ENCODE peak calls at places on chromosome 10, in seven cellular contexts. U is kidney tubule cell; D is stimulated activated CD4-positive, alpha-beta T cell treated with anti-CD3 and anti-CD28 coated beads, Interleukin-1b, Interleukin-23, amount 100 ng/mL, for 1 hour; T is T follicular helper cell; V is heart right ventricle; M is RCC 7860; G is frontal cortex. Z is an unnamed sample.

GRCh38 chr10:125214283-125214570 is 53.9 kb upstream of the CTBP2 start:
- DNase-seq in T (no peak), M (no peak), D (no peak), V (no peak), U (no peak), G (no peak), Z (no peak)

GRCh38 chr10:103276941-103277712 is at the start of gene INA:
- DNase-seq in V (no peak), G (peak; percentile 54), D (no peak), M (no peak), U (peak; percentile 72), T (no peak), Z (peak; percentile 78)

GRCh38 chr10:6044651-6045599 is 17.2 kb downstream of the IL2RA start:
- DNase-seq in D (no peak), U (no peak), G (no peak), T (no peak), V (peak; percentile 1), M (no peak), Z (no peak)

GRCh38 chr10:130961506-130962239 is 349.8 kb downstream of the TCERG1L start:
- DNase-seq in U (no peak), V (no peak), G (no peak), T (no peak), M (no peak), D (no peak), Z (no peak)

GRCh38 chr10:33229944-33230267 is 104.6 kb downstream of the NRP1 start:
- DNase-seq in G (no peak), U (no peak), M (no peak), V (no peak), D (no peak), T (no peak), Z (no peak)

GRCh38 chr10:67664936-67665335 is 31.1 kb downstream of the CTNNA3 start:
- DNase-seq in M (no peak), D (no peak), V (no peak), G (no peak), T (no peak), U (no peak), Z (no peak)

GRCh38 chr10:109166935-109167334 is 756.4 kb downstream of the XPNPEP1 start:
- DNase-seq in T (no peak), M (no peak), U (no peak), V (no peak), D (no peak), G (no peak), Z (no peak)

GRCh38 chr10:62554632-62555199 is 180.5 kb downstream of the ZNF365 start:
- DNase-seq in M (peak; percentile 43), U (peak; percentile 55), V (no peak), D (no peak), T (no peak), G (no peak), Z (peak; percentile 52)

GRCh38 chr10:81866753-81867152 is 8.2 kb upstream of the NRG3 start:
- DNase-seq in U (peak; percentile 82), G (no peak), D (no peak), T (no peak), M (no peak), V (peak; percentile 16), Z (no peak)

GRCh38 chr10:66809402-66809801 is 116.4 kb upstream of the LRRTM3 start:
- DNase-seq in G (no peak), T (no peak), U (no peak), D (no peak), M (no peak), V (no peak), Z (no peak)

GRCh38 chr10:103752680-103753248 is 102.6 kb downstream of the SH3PXD2A start:
- DNase-seq in D (no peak), M (peak; percentile 34), V (no peak), U (no peak), T (no peak), G (no peak), Z (no peak)

GRCh38 chr10:81177651-81178244 is 640.0 kb downstream of the SH2D4B start:
- DNase-seq in T (no peak), G (no peak), D (no peak), U (peak; percentile 6), M (no peak), V (no peak), Z (no peak)

GRCh38 chr10:93079663-93080349 is 6.1 kb downstream of the CYP26A1 start:
- DNase-seq in M (no peak), U (no peak), G (no peak), T (no peak), D (no peak), V (no peak), Z (no peak)

GRCh38 chr10:69317175-69318086 is 39.1 kb downstream of the HK1 start:
- DNase-seq in T (no peak), V (no peak), D (no peak), M (no peak), U (no peak), G (no peak), Z (peak; percentile 30)

GRCh38 chr10:79149662-79150443 is 81.1 kb downstream of the ZMIZ1 start:
- DNase-seq in T (no peak), U (peak; percentile 93), V (peak; percentile 86), M (peak; percentile 95), D (no peak), G (no peak), Z (no peak)

GRCh38 chr10:6221971-6222751 is 19.4 kb downstream of the PFKFB3 start:
- DNase-seq in U (peak; percentile 72), D (no peak), G (no peak), T (no peak), V (no peak), M (peak; percentile 87), Z (no peak)

GRCh38 chr10:78966844-78967488 is 101.8 kb upstream of the ZMIZ1 start:
- DNase-seq in U (no peak), D (no peak), G (no peak), V (no peak), T (no peak), M (no peak), Z (no peak)

GRCh38 chr10:47357911-47358310 is 9.7 kb downstream of the RBP3 start:
- DNase-seq in V (no peak), M (no peak), D (no peak), G (no peak), T (no peak), U (no peak), Z (no peak)

GRCh38 chr10:133378251-133379096 is 588 bp upstream of the PAOX start:
- DNase-seq in G (peak; percentile 84), D (no peak), M (no peak), V (peak; percentile 65), T (peak; percentile 41), U (peak; percentile 44), Z (peak; percentile 63)

GRCh38 chr10:36765777-36766176 is 359.6 kb upstream of the ANKRD30A start:
- DNase-seq in T (no peak), G (no peak), V (no peak), M (no peak), U (no peak), D (no peak), Z (no peak)

GRCh38 chr10:34203966-34204630 is 611.0 kb downstream of the PARD3 start:
- DNase-seq in D (no peak), U (no peak), M (no peak), T (no peak), G (no peak), V (no peak), Z (no peak)

GRCh38 chr10:8981277-8981676 is 926.8 kb downstream of the GATA3 start:
- DNase-seq in D (no peak), U (no peak), V (no peak), G (no peak), M (no peak), T (no peak), Z (no peak)

GRCh38 chr10:85857305-85857704 is 509.3 kb downstream of the GRID1 start:
- DNase-seq in D (no peak), T (no peak), G (no peak), U (no peak), V (no peak), M (no peak), Z (no peak)

GRCh38 chr10:93921338-93921737 is 27.6 kb downstream of the SLC35G1 start:
- DNase-seq in M (no peak), T (peak; percentile 6), G (no peak), D (no peak), V (no peak), U (no peak), Z (no peak)

GRCh38 chr10:88027570-88027969 is 164.1 kb downstream of the PTEN start:
- DNase-seq in D (no peak), U (no peak), G (no peak), M (no peak), T (no peak), V (no peak), Z (no peak)

GRCh38 chr10:31808258-31809218 is 120.1 kb downstream of the ARHGAP12 start:
- DNase-seq in G (peak; percentile 6), D (no peak), V (peak; percentile 39), M (peak; percentile 46), U (peak; percentile 61), T (no peak), Z (peak; percentile 76)

GRCh38 chr10:123424537-123424936 is 241.6 kb upstream of the GPR26 start:
- DNase-seq in V (no peak), G (no peak), U (no peak), D (no peak), T (no peak), M (no peak), Z (no peak)

GRCh38 chr10:91410638-91411367 is 659 bp downstream of the HECTD2 start:
- DNase-seq in T (no peak), V (peak; percentile 20), G (no peak), M (peak; percentile 22), D (no peak), U (peak; percentile 22), Z (peak; percentile 48)

GRCh38 chr10:79379512-79380124 is 32.3 kb downstream of the PPIF start:
- DNase-seq in V (no peak), T (no peak), G (peak; percentile 22), U (no peak), D (no peak), M (no peak), Z (peak; percentile 21)

GRCh38 chr10:43376046-43376635 is 4.7 kb downstream of the FXYD4 start:
- DNase-seq in T (no peak), V (no peak), G (no peak), D (no peak), U (no peak), M (no peak), Z (no peak)

GRCh38 chr10:98400482-98400881 is 14.5 kb downstream of the PYROXD2 start:
- DNase-seq in T (no peak), D (no peak), U (no peak), G (no peak), M (no peak), V (no peak), Z (no peak)

GRCh38 chr10:15045380-15045779 is 1.6 kb downstream of the OLAH start:
- DNase-seq in V (no peak), U (peak; percentile 21), D (no peak), T (no peak), G (no peak), M (no peak), Z (no peak)

GRCh38 chr10:71848325-71849277 is 2.5 kb downstream of the PSAP start:
- DNase-seq in D (no peak), T (no peak), G (no peak), U (peak; percentile 66), M (peak; percentile 49), V (no peak), Z (no peak)

GRCh38 chr10:34808789-34809745 is 6.0 kb downstream of the PARD3 start:
- DNase-seq in D (no peak), G (no peak), V (peak; percentile 44), T (no peak), M (peak; percentile 79), U (peak; percentile 70), Z (peak; percentile 23)

Z was measured in cerebellar cortex.